ENCODE peak calls at places on chromosomes 4 and X, in six cellular contexts. B is activated naive CD8-positive, alpha-beta T cell treated with anti-CD3 and anti-CD28 coated beads, Interleukin-2, amount 50 U/mL, for 24 hours; M is gastroesophageal sphincter; I is sciatic nerve; P is stimulated activated effector memory CD8-positive, alpha-beta T cell treated with anti-CD3 and anti-CD28 coated beads, Interleukin-12 subunit alpha, Interleukin-12 subunit beta, amount 100 ng/mL, for 72 hours; C is stimulated activated naive CD8-positive, alpha-beta T cell treated with anti-CD3 and anti-CD28 coated beads, Interleukin-15, amount 100 ng/mL, for 72 hours. E is an unnamed sample.

GRCh38 chr4:5928241-5928640 is 35.4 kb upstream of the CRMP1 start:
- ATAC-seq in B (no peak), I (no peak), M (no peak), C (no peak), P (no peak), E (no peak)

GRCh38 chr4:1948892-1949436 is 59.8 kb downstream of the NELFA start:
- ATAC-seq in P (peak), I (no peak), B (no peak), C (peak), M (no peak), E (no peak)

GRCh38 chr4:93671093-93671492 is 157.5 kb upstream of the ATOH1 start:
- ATAC-seq in P (no peak), I (no peak), C (no peak), M (no peak), B (no peak), E (no peak)

GRCh38 chrX:155112171-155112570 is 40.9 kb downstream of the BRCC3 start:
- ATAC-seq in B (no peak), P (no peak), I (no peak), M (no peak), C (peak), E (no peak)

GRCh38 chr4:131635191-131635590 is 1513.9 kb upstream of the PCDH10 start:
- ATAC-seq in P (no peak), B (no peak), C (no peak), I (no peak), M (no peak), E (no peak)

GRCh38 chr4:128386761-128387599 is 99.4 kb upstream of the PGRMC2 start:
- ATAC-seq in B (no peak), P (no peak), C (no peak), I (peak), M (peak), E (no peak)

GRCh38 chrX:135740683-135741149 is 27.3 kb downstream of the CT45A3 start:
- ATAC-seq in C (peak), I (no peak), P (peak), B (peak), M (no peak), E (peak)

GRCh38 chr4:180695851-180696250 is 1547.4 kb upstream of the TENM3 start:
- ATAC-seq in C (no peak), P (no peak), M (no peak), B (no peak), I (no peak), E (no peak)

GRCh38 chr4:114599231-114600065 is 841 bp downstream of the UGT8 start:
- ATAC-seq in B (no peak), P (peak), I (peak), C (peak), M (peak), E (peak)

GRCh38 chr4:89836897-89837384 is at the start of gene SNCA:
- ATAC-seq in C (peak), P (peak), M (peak), I (peak), B (peak), E (no peak)